ENCODE peak calls at places on chromosomes 12 and 14, in four cellular contexts. One of them, this sample, is unnamed.

GRCh38 chr12:91801048-91801447 is 344.6 kb downstream of the BTG1 start:
- DNase-seq in A549: peak; percentile 7
- DNase-seq in HepG2: no peak
- DNase-seq in H1: no peak
- DNase-seq in this sample: no peak

GRCh38 chr14:93967637-93968250 is 8.6 kb downstream of the ASB2 start:
- DNase-seq in A549: no peak
- DNase-seq in HepG2: no peak
- DNase-seq in H1: no peak
- DNase-seq in this sample: no peak

GRCh38 chr12:27272375-27273028 is 28.4 kb downstream of the STK38L start:
- DNase-seq in HepG2: peak; percentile 43
- DNase-seq in A549: no peak
- DNase-seq in H1: no peak
- DNase-seq in this sample: no peak

GRCh38 chr12:27436029-27436428 is 10.5 kb upstream of the SMCO2 start:
- DNase-seq in H1: peak; percentile 45
- DNase-seq in HepG2: peak; percentile 32
- DNase-seq in A549: no peak
- DNase-seq in this sample: no peak

GRCh38 chr12:117034249-117034648 is 65.0 kb downstream of the TESC start:
- DNase-seq in HepG2: no peak
- DNase-seq in A549: no peak
- DNase-seq in H1: no peak
- DNase-seq in this sample: no peak

GRCh38 chr14:95409472-95410307 is 90.0 kb upstream of the CLMN start:
- DNase-seq in HepG2: no peak
- DNase-seq in H1: no peak
- DNase-seq in A549: no peak
- DNase-seq in this sample: no peak

GRCh38 chr12:3704512-3705348 is 48.2 kb downstream of the CRACR2A start:
- DNase-seq in HepG2: no peak
- DNase-seq in A549: no peak
- DNase-seq in H1: no peak
- DNase-seq in this sample: no peak

GRCh38 chr14:92701826-92702225 is 46.6 kb downstream of the LGMN start:
- DNase-seq in H1: no peak
- DNase-seq in HepG2: no peak
- DNase-seq in A549: no peak
- DNase-seq in this sample: no peak

GRCh38 chr12:53205747-53206146 is 1.3 kb downstream of the ITGB7 start:
- DNase-seq in HepG2: no peak
- DNase-seq in H1: no peak
- DNase-seq in A549: no peak
- DNase-seq in this sample: peak; percentile 44

GRCh38 chr14:103552011-103552797 is 10.3 kb downstream of the BAG5 start:
- DNase-seq in H1: no peak
- DNase-seq in A549: no peak
- DNase-seq in HepG2: no peak
- DNase-seq in this sample: no peak

GRCh38 chr14:104808456-104808855 is 7.6 kb downstream of the ZBTB42 start:
- DNase-seq in H1: no peak
- DNase-seq in A549: no peak
- DNase-seq in HepG2: no peak
- DNase-seq in this sample: no peak

GRCh38 chr14:105168496-105168978 is at the start of gene JAG2:
- DNase-seq in HepG2: no peak
- DNase-seq in H1: no peak
- DNase-seq in A549: peak; percentile 79
- DNase-seq in this sample: no peak

GRCh38 chr12:24541193-24541871 is 407.6 kb downstream of the BCAT1 start:
- DNase-seq in H1: no peak
- DNase-seq in HepG2: no peak
- DNase-seq in A549: no peak
- DNase-seq in this sample: no peak

GRCh38 chr14:82345149-82345548 is 811.5 kb upstream of the SEL1L start:
- DNase-seq in A549: no peak
- DNase-seq in H1: no peak
- DNase-seq in HepG2: no peak
- DNase-seq in this sample: no peak

GRCh38 chr12:13045816-13046215 is 1.6 kb downstream of the FAM234B start:
- DNase-seq in A549: no peak
- DNase-seq in HepG2: no peak
- DNase-seq in H1: no peak
- DNase-seq in this sample: no peak

GRCh38 chr12:13362260-13362841 is 165.8 kb downstream of the EMP1 start:
- DNase-seq in H1: peak; percentile 84
- DNase-seq in HepG2: peak; percentile 47
- DNase-seq in A549: peak; percentile 81
- DNase-seq in this sample: peak; percentile 62

GRCh38 chr12:51851408-51852097 is 3.0 kb upstream of the FIGNL2 start:
- DNase-seq in H1: no peak
- DNase-seq in HepG2: no peak
- DNase-seq in A549: no peak
- DNase-seq in this sample: no peak

GRCh38 chr12:95286713-95287112 is 69.1 kb downstream of the VEZT start:
- DNase-seq in A549: no peak
- DNase-seq in HepG2: no peak
- DNase-seq in H1: no peak
- DNase-seq in this sample: no peak

GRCh38 chr14:50312734-50313054 is 570 bp downstream of the DMAC2L start:
- DNase-seq in H1: no peak
- DNase-seq in HepG2: peak; percentile 42
- DNase-seq in A549: no peak
- DNase-seq in this sample: no peak

GRCh38 chr14:24458736-24459135 is 16.2 kb upstream of the SDR39U1 start:
- DNase-seq in H1: no peak
- DNase-seq in HepG2: no peak
- DNase-seq in A549: no peak
- DNase-seq in this sample: no peak

GRCh38 chr12:58419905-58420304 is 478.5 kb downstream of the ATP23 start:
- DNase-seq in HepG2: no peak
- DNase-seq in A549: no peak
- DNase-seq in H1: no peak
- DNase-seq in this sample: no peak

DNA sequence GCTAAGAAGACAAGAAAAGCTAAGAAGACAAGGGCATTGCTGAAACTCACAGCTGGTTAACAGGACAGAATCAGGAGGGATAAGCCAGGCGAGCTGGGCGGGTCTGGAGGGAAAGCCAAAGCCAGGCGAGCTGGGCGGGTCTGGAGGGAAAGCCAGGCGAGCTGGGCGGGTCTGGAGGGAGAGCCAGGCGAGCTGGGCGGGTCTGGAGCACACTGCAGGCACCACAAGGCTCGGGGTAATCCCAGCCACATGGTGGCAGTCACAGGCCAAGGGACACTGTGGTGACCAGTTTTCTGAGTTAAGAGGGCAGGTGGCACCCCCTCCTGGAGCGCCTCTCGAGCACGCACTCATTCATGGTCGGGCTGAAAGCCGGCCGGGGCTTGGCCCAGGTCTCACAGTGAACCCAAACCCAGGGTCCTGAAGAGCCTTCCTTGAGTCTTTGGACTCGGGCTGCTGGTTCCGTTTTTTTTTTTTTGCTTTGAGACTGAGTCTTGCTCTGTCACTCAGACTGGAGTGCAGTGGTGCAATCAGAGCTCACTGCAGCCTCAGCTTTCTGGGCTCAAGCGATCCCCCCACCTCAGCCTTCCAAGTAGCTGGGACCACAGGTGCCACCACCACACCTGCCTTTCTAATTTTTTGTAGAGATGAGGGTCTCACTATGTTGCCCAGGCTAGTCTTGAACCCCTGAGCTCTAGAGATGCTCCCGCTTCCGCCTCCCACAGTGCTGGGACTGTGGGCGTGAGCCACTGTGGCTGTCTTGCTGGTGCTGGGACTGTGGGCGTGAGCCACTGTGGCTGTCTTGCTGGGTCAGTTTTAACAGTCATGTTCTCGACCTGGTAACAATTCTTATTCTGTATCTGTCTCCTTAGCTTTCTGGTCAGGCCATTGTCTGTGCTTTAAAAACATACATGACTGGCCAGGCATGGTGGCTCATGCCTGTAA is 40.2 kb downstream of the HSP90AA1 start:
- DNase-seq in H1: peak; percentile 81
- DNase-seq in A549: peak; percentile 81
- DNase-seq in HepG2: peak; percentile 70
- DNase-seq in this sample: peak; percentile 74
- TF ChIP-seq RNF2 in H1: no peak
- TF ChIP-seq RNF2 in A549: no peak
- TF ChIP-seq RNF2 in HepG2: no peak
- TF ChIP-seq RNF2 in this sample: no peak

GRCh38 chr12:128660532-128661215 is 163.1 kb downstream of the SLC15A4 start:
- DNase-seq in A549: no peak
- DNase-seq in H1: no peak
- DNase-seq in HepG2: no peak
- DNase-seq in this sample: no peak

GRCh38 chr12:128662106-128662505 is 161.7 kb downstream of the SLC15A4 start:
- DNase-seq in A549: no peak
- DNase-seq in H1: no peak
- DNase-seq in HepG2: no peak
- DNase-seq in this sample: no peak

GRCh38 chr12:128657378-128657777 is 166.4 kb downstream of the SLC15A4 start:
- DNase-seq in H1: no peak
- DNase-seq in HepG2: no peak
- DNase-seq in A549: no peak
- DNase-seq in this sample: no peak

DNA sequence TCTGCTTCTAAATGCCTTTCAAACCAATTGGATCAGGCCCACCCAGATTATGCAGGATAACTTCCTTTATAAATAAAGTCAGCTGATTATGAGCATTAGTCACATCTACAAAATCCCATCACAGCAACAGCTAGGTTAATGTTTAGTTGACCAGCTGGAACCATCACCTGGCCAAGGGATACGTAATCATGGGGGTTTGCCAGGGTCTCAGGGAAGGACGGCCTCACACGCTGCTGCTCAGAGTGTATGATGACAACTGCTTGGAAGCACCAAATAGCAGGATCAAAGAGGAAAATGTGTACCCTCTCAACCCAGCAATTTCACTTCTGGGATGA is 162.6 kb downstream of the SLC15A4 start:
- DNase-seq in H1: no peak
- DNase-seq in A549: no peak
- DNase-seq in HepG2: no peak
- DNase-seq in this sample: no peak
- TF ChIP-seq RNF2 in H1: no peak
- TF ChIP-seq RNF2 in A549: no peak
- TF ChIP-seq RNF2 in HepG2: no peak
- TF ChIP-seq RNF2 in this sample: no peak

DNA sequence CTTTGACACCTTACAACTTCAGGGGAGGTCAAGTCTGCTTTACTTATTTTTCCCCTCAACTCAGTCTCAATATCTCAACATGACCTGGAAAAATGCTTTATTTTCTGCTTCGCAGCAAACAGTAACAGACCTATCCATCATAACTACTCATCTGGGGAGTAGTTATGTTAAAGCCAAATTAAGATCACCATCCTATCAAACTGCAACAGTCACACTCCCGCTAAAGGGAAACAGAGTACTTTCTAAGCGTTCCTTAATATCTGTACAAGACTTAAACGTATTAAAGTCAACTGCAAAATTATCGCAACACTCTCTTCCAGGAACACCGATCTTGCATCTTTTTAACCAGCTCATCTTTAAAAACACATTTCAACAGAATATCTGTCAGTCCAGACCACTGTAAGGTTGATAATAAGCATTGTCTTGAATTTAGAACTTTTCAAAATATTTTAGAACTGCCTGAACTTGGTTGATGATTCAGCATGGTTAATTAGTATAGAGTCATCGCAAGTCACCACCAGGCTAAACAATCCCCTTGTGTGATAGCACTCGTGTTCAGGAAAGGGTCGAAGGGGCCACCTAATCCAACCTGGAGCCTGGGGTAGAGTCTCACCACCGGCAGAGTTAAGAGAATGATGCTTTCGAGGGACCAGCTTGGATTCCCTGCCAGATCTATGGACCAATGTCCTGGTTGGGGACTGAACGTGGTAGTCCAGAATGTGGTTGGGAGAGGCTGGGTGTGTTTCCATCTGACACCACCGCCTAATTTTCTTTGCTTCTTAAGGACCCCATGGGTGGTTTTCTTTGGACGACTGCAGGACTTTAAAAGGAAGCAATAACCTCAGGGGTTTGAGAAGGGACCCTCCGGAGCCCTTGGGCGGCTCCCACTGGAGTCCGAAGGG is 955 bp downstream of the SPTLC2 start:
- DNase-seq in HepG2: no peak
- DNase-seq in A549: no peak
- DNase-seq in H1: no peak
- DNase-seq in this sample: peak; percentile 48
- TF ChIP-seq RNF2 in HepG2: no peak
- TF ChIP-seq RNF2 in A549: no peak
- TF ChIP-seq RNF2 in H1: no peak
- TF ChIP-seq RNF2 in this sample: no peak

GRCh38 chr12:56721721-56722120 is 3.4 kb downstream of the NACA start:
- DNase-seq in H1: no peak
- DNase-seq in HepG2: no peak
- DNase-seq in A549: no peak
- DNase-seq in this sample: no peak
- TF ChIP-seq RNF2 in H1: no peak
- TF ChIP-seq RNF2 in HepG2: no peak
- TF ChIP-seq RNF2 in A549: no peak
- TF ChIP-seq RNF2 in this sample: no peak

This sample was measured in K562.